ENCODE peak calls at places on chromosomes 13 and 19, in eight cellular contexts. Q is epithelial cell of esophagus, D is cardiac fibroblast, V is fibroblast of the aortic adventitia, O is tibial nerve, B is AG04450, K is fibroblast of pulmonary artery, Z is kidney. T is an unnamed sample.

GRCh38 chr19:15613338-15613737 is 1.7 kb upstream of the CYP4F8 start:
- DNase-seq in Q (no peak), D (no peak), V (no peak), O (no peak), B (no peak), K (no peak), Z (no peak), T (no peak)

GRCh38 chr19:9885077-9885552 is 50.0 kb downstream of the PIN1 start:
- DNase-seq in Q (no peak), D (peak; percentile 54), V (peak; percentile 65), O (no peak), B (no peak), K (peak; percentile 53), Z (no peak), T (no peak)

GRCh38 chr13:39777527-39778061 is 122.1 kb downstream of the COG6 start:
- DNase-seq in Q (peak; percentile 94), D (peak; percentile 97), V (peak; percentile 84), O (no peak), B (peak; percentile 55), K (peak; percentile 87), Z (no peak), T (peak; percentile 87)

GRCh38 chr13:99041788-99042187 is 63.9 kb upstream of the DOCK9 start:
- DNase-seq in Q (no peak), D (no peak), V (no peak), O (no peak), B (no peak), K (no peak), Z (no peak), T (no peak)

GRCh38 chr13:41603917-41604316 is 146.6 kb downstream of the RGCC start:
- DNase-seq in Q (peak; percentile 96), D (peak; percentile 92), V (peak; percentile 60), O (no peak), B (no peak), K (peak; percentile 79), Z (no peak), T (no peak)

GRCh38 chr19:39135701-39136100 is 10.1 kb downstream of the PAK4 start:
- DNase-seq in Q (no peak), D (no peak), V (no peak), O (no peak), B (no peak), K (no peak), Z (no peak), T (no peak)

GRCh38 chr13:113666951-113667701 is at the start of gene GRK1:
- DNase-seq in Q (no peak), D (no peak), V (no peak), O (peak; percentile 6), B (no peak), K (no peak), Z (peak; percentile 68), T (no peak)

GRCh38 chr19:42295831-42296525 is 6.0 kb upstream of the PRR19 start:
- DNase-seq in Q (peak; percentile 72), D (peak; percentile 62), V (peak; percentile 58), O (peak; percentile 84), B (no peak), K (peak; percentile 66), Z (peak; percentile 92), T (no peak)

GRCh38 chr13:59144700-59145099 is 1019.0 kb downstream of the DIAPH3 start:
- DNase-seq in Q (no peak), D (peak; percentile 1), V (peak; percentile 68), O (no peak), B (no peak), K (peak; percentile 61), Z (no peak), T (no peak)

GRCh38 chr19:18259848-18260247 is 14.4 kb downstream of the IQCN start:
- DNase-seq in Q (no peak), D (peak; percentile 89), V (peak; percentile 78), O (no peak), B (no peak), K (no peak), Z (no peak), T (no peak)

GRCh38 chr19:39413269-39413902 is 917 bp downstream of the PLEKHG2 start:
- DNase-seq in Q (no peak), D (peak; percentile 57), V (peak; percentile 59), O (no peak), B (no peak), K (peak; percentile 72), Z (peak; percentile 94), T (no peak)

GRCh38 chr13:46666727-46667456 is 113.9 kb downstream of the LRCH1 start:
- DNase-seq in Q (no peak), D (no peak), V (no peak), O (no peak), B (no peak), K (no peak), Z (no peak), T (no peak)

GRCh38 chr13:113216165-113217056 is 7.0 kb downstream of the CUL4A start:
- DNase-seq in Q (peak; percentile 81), D (peak; percentile 69), V (peak; percentile 73), O (no peak), B (no peak), K (peak; percentile 60), Z (no peak), T (no peak)

GRCh38 chr19:55160128-55160985 is 2.8 kb upstream of the TNNI3 start:
- DNase-seq in Q (peak; percentile 88), D (peak; percentile 85), V (peak; percentile 83), O (peak; percentile 45), B (no peak), K (peak; percentile 85), Z (peak; percentile 91), T (peak; percentile 24)

GRCh38 chr19:54449701-54450069 is 686 bp downstream of the LENG8 start:
- DNase-seq in Q (peak; percentile 32), D (no peak), V (peak; percentile 38), O (no peak), B (no peak), K (peak; percentile 29), Z (no peak), T (no peak)

GRCh38 chr13:32824671-32825070 is 191.6 kb upstream of the KL start:
- DNase-seq in Q (peak; percentile 92), D (peak; percentile 94), V (peak; percentile 77), O (no peak), B (peak; percentile 67), K (peak; percentile 84), Z (no peak), T (peak; percentile 52)

GRCh38 chr19:36939153-36939552 is 23.0 kb downstream of the ZNF568 start:
- DNase-seq in Q (no peak), D (peak; percentile 8), V (no peak), O (no peak), B (no peak), K (no peak), Z (no peak), T (no peak)

GRCh38 chr19:42255766-42256750 is 1.1 kb upstream of the ERF start:
- DNase-seq in Q (peak; percentile 60), D (peak; percentile 71), V (peak; percentile 64), O (no peak), B (no peak), K (peak; percentile 78), Z (peak; percentile 88), T (no peak)

GRCh38 chr13:46728777-46729176 is 68.2 kb downstream of the ESD start:
- DNase-seq in Q (peak; percentile 29), D (peak; percentile 42), V (no peak), O (no peak), B (no peak), K (peak; percentile 12), Z (no peak), T (no peak)

GRCh38 chr13:98930014-98930625 is 47.7 kb downstream of the DOCK9 start:
- DNase-seq in Q (no peak), D (no peak), V (no peak), O (no peak), B (no peak), K (no peak), Z (no peak), T (no peak)

GRCh38 chr19:15015946-15016542 is 33.2 kb upstream of the CASP14 start:
- DNase-seq in Q (no peak), D (peak; percentile 18), V (no peak), O (no peak), B (no peak), K (peak; percentile 26), Z (peak; percentile 36), T (no peak)

GRCh38 chr13:28532226-28533048 is 37.5 kb upstream of the FLT1 start:
- DNase-seq in Q (no peak), D (peak; percentile 2), V (no peak), O (no peak), B (no peak), K (no peak), Z (peak; percentile 81), T (no peak)

GRCh38 chr19:2902590-2903218 is 2.0 kb downstream of the ZNF57 start:
- DNase-seq in Q (peak; percentile 58), D (no peak), V (no peak), O (no peak), B (no peak), K (no peak), Z (no peak), T (no peak)

GRCh38 chr19:4120531-4120930 is 3.4 kb downstream of the MAP2K2 start:
- DNase-seq in Q (no peak), D (peak; percentile 91), V (peak; percentile 84), O (no peak), B (no peak), K (peak; percentile 60), Z (no peak), T (no peak)
- H3K4me3 ChIP-seq in Q (no peak overlapping the region), D (no peak overlapping the region), V (no peak overlapping the region), O (no peak overlapping the region), B (no peak overlapping the region), K (no peak overlapping the region), Z (no peak overlapping the region), T (no peak overlapping the region)

GRCh38 chr19:35790981-35791813 is 15.8 kb downstream of the ARHGAP33 start:
- DNase-seq in Q (no peak), D (no peak), V (no peak), O (no peak), B (no peak), K (no peak), Z (no peak), T (no peak)
- TF ChIP-seq CTCF in Q (no peak), D (no peak), V (no peak), O (no peak), B (no peak), K (no peak), Z (no peak), T (no peak)

GRCh38 chr19:49929121-49929610 is at the start of the genes ATF5 and NUP62:
- DNase-seq in Q (peak; percentile 74), D (peak; percentile 89), V (peak; percentile 80), O (peak; percentile 80), B (no peak), K (peak; percentile 82), Z (peak; percentile 96), T (peak; percentile 27)

GRCh38 chr19:49925486-49925885 is 3.5 kb upstream of the ATF5 start:
- DNase-seq in Q (no peak), D (no peak), V (no peak), O (no peak), B (no peak), K (no peak), Z (no peak), T (no peak)

GRCh38 chr19:49927526-49928264 is 1.3 kb upstream of the ATF5 start:
- DNase-seq in Q (no peak), D (no peak), V (no peak), O (no peak), B (no peak), K (no peak), Z (peak; percentile 59), T (no peak)

GRCh38 chr19:49924004-49924880 is 4.8 kb upstream of the ATF5 start:
- DNase-seq in Q (no peak), D (no peak), V (peak; percentile 91), O (no peak), B (no peak), K (no peak), Z (peak; percentile 70), T (no peak)

GRCh38 chr19:49926520-49926919 is 2.5 kb upstream of the ATF5 start:
- DNase-seq in Q (no peak), D (no peak), V (no peak), O (no peak), B (no peak), K (no peak), Z (peak; percentile 41), T (no peak)
- H3K4me3 ChIP-seq in Q (no peak overlapping the region), D (no peak overlapping the region), V (no peak overlapping the region), O (no peak overlapping the region), B (no peak overlapping the region), K (no peak overlapping the region), Z (no peak overlapping the region), T (no peak overlapping the region)

GRCh38 chr19:28915737-28916460 is 297.1 kb downstream of the UQCRFS1 start:
- DNase-seq in Q (no peak), D (no peak), V (no peak), O (no peak), B (no peak), K (no peak), Z (no peak), T (no peak)
- TF ChIP-seq CTCF in Q (no peak), D (no peak), V (no peak), O (no peak), B (no peak), K (no peak), Z (no peak), T (no peak)